ENCODE peak calls at places on chromosomes 11 and 22, in eight cellular contexts. S is dorsolateral prefrontal cortex, M is left ventricle myocardium inferior, G is adrenal gland, U is DND-41, X is transverse colon, W is neural progenitor cell, C is psoas muscle. I is an unnamed sample.

GRCh38 chr11:77801477-77801876 is 19.0 kb downstream of the RSF1 start:
- DNase-seq in M (no peak), X (no peak), C (no peak), W (no peak), G (no peak), S (no peak), U (no peak), I (no peak)

GRCh38 chr11:88355887-88356286 is 18.4 kb upstream of the CTSC start:
- DNase-seq in U (no peak), X (no peak), G (no peak), M (no peak), S (no peak), W (no peak), C (no peak), I (no peak)

GRCh38 chr11:74446445-74446844 is 20.9 kb downstream of the KCNE3 start:
- DNase-seq in C (no peak), M (no peak), G (no peak), W (no peak), X (no peak), S (no peak), U (no peak), I (no peak)

GRCh38 chr11:67400942-67401494 is 640 bp downstream of the PPP1CA start:
- DNase-seq in U (peak), W (no peak), S (no peak), X (no peak), G (no peak), M (no peak), C (peak), I (no peak)

GRCh38 chr22:49380095-49380827 is 447.4 kb downstream of the BRD1 start:
- DNase-seq in W (no peak), S (no peak), U (no peak), M (no peak), C (no peak), G (no peak), X (no peak), I (no peak)

GRCh38 chr11:128550261-128550821 is 37.0 kb downstream of the ETS1 start:
- DNase-seq in C (no peak), U (no peak), S (no peak), W (no peak), G (no peak), X (no peak), M (no peak), I (no peak)

GRCh38 chr11:48170840-48171233 is 45.8 kb upstream of the OR4B1 start:
- DNase-seq in G (no peak), M (no peak), W (no peak), S (no peak), C (no peak), U (peak), X (no peak), I (no peak)

GRCh38 chr11:48366365-48366764 is at the start of gene OR4C5:
- DNase-seq in S (no peak), X (no peak), C (no peak), M (no peak), G (no peak), W (no peak), U (no peak), I (no peak)

GRCh38 chr11:62705401-62705800 is 1.8 kb downstream of the BSCL2 start:
- DNase-seq in S (no peak), G (peak), W (no peak), C (no peak), U (no peak), X (no peak), M (no peak), I (no peak)

GRCh38 chr11:18314794-18315523 is 7.0 kb downstream of the HPS5 start:
- DNase-seq in U (no peak), W (no peak), M (no peak), C (no peak), S (no peak), G (no peak), X (no peak), I (no peak)

DNA sequence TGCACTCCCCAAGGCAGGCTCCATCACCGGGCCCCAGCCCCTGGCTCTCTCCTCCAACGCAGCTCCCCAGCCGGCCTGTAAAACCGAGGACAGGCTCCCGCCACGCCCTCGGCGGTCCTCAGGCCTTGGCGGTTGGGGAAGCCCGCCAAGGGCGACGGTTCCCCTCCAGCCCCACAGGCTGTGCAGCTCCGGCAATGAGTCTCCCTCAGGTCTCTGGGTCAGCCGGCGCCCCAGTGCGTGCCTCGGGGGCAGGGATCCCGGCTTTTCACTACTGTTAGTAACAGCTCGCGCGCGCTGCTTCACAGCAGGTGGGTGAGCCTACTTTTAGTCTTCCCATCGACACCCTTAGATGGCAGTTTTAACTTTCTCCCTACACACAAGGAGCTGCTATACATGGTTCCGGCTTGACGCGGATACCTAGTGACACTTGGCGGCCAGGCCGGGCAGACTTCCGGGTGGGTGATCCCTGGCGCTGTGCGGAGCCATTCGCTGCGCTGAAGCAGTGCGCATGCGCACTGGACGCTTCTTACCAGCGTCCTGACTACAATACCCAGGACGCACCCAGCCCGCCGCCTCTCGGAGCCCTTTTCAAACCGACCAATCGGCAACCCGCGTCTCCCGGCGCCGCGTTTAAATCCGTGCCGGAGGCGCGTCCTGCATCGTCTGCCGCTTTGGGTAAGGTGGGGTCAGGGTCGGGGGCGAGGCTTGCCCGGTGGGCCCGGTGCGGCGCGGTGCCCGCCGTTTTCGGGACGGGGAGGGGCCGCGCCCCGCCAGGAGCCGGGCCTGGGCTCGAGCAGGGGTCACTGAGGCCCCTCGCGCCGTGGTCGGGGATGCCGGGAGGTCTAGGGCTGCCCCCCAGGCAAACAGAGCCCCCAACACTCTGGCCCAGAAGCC is at the start of gene GTSE1:
- DNase-seq in U (peak), C (peak), W (peak), G (peak), S (peak), M (peak), X (peak), I (peak)
- TF ChIP-seq CTCF in U (peak), C (peak), W (peak), G (no peak), S (peak), M (peak), X (peak), I (peak)

DNA sequence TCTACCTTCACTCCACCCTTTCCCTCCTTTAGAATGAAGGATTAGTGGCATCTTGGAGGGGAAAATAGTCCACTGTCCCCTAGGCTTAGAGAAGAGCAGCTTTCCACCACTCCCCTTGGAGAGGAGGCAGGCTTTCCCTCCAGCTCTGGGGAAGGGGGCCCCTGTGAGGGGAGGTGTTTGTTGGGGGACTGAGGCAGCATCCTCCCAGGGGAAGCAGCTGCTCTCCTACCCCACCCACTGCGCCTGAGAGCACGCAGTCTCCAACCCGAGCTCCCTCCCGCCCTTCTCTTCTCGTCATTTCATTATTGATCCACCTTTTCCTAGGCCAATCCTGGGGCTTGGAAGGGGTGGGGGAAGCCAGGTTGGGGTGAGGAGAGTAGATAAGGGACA is 1.4 kb downstream of the KMT2A start:
- DNase-seq in G (peak), U (peak), W (peak), S (no peak), X (peak), M (peak), C (no peak), I (peak)
- H3K4me3 ChIP-seq in G (peak), U (peak), W (peak), S (peak), X (peak), M (peak), C (peak), I (peak)

DNA sequence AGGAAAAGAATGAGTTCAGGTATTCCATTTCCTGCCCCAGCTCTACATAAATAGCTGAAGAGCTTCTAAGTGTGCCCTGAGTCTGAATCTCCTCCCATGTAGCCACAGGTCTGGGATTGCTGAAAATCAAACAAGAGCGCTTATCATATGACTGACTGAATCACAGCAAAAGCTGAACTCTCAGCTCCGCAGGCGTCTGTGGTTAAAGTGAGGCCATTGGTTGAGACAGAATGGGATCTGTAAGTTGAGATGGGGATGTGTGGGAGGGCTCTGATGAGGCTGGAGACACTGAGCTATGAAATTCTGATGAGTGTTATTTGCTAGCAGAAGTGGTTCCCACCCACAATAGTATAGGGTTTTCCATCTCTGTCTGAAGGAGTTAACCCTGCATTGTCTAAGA is 637.0 kb downstream of the OPCML start:
- DNase-seq in M (no peak), G (no peak), C (no peak), W (no peak), X (no peak), S (peak), U (no peak), I (no peak)
- H3K27ac ChIP-seq in M (no peak), G (no peak), C (no peak), W (no peak), X (no peak), S (no peak), U (no peak), I (no peak)

GRCh38 chr22:25702046-25702445 is 39.9 kb upstream of the MYO18B start:
- DNase-seq in C (no peak), W (no peak), G (no peak), M (no peak), S (no peak), X (no peak), U (no peak), I (no peak)
- TF ChIP-seq CTCF in C (peak), W (peak), G (peak), M (peak), S (peak), X (peak), U (peak), I (no peak)

GRCh38 chr11:38710262-38710661 is 2112.2 kb upstream of the RAG2 start:
- DNase-seq in S (no peak), X (no peak), C (no peak), G (no peak), M (no peak), W (no peak), U (no peak), I (no peak)
- H3K4me3 ChIP-seq in S (no peak), X (no peak), C (no peak), G (no peak), M (no peak), W (no peak), U (no peak), I (no peak)

GRCh38 chr22:19700790-19701419 is 13.4 kb upstream of the SEPTIN5 start:
- DNase-seq in W (no peak), C (no peak), M (no peak), S (no peak), U (no peak), G (no peak), X (no peak), I (no peak)

GRCh38 chr22:19693581-19693980 is 20.7 kb upstream of the SEPTIN5 start:
- DNase-seq in S (no peak), X (no peak), M (no peak), G (no peak), C (no peak), W (no peak), U (no peak), I (no peak)

GRCh38 chr22:19694696-19695095 is 19.6 kb upstream of the SEPTIN5 start:
- DNase-seq in C (no peak), X (no peak), S (no peak), W (no peak), G (no peak), U (no peak), M (no peak), I (no peak)

GRCh38 chr22:19693981-19694670 is 20.2 kb upstream of the SEPTIN5 start:
- DNase-seq in X (no peak), U (no peak), W (no peak), S (no peak), C (no peak), G (no peak), M (no peak), I (no peak)

GRCh38 chr22:19696504-19697276 is 17.6 kb upstream of the SEPTIN5 start:
- DNase-seq in S (no peak), W (no peak), M (no peak), G (no peak), X (no peak), U (no peak), C (no peak), I (no peak)
- H3K27ac ChIP-seq in S (no peak), W (no peak), M (no peak), G (no peak), X (no peak), U (no peak), C (no peak), I (no peak)

GRCh38 chr22:46902998-46903916 is 140.8 kb downstream of the TBC1D22A start:
- DNase-seq in S (no peak), M (no peak), W (peak), X (no peak), G (peak), C (no peak), U (no peak), I (no peak)
- TF ChIP-seq CTCF in S (no peak), M (no peak), W (peak), X (no peak), G (no peak), C (no peak), U (no peak), I (no peak)